ENCODE peak calls at places on chromosomes 12 and 14, in seven cellular contexts. One of them, this sample, is unnamed.

GRCh38 chr12:131211279-131211938 is 257.7 kb downstream of the ADGRD1 start:
- DNase-seq in right atrium auricular region: no peak
- DNase-seq in IMR-90: no peak
- DNase-seq in Peyer's patch: no peak
- DNase-seq in body of pancreas: no peak
- DNase-seq in lower lobe of right lung: no peak
- DNase-seq in DND-41: no peak
- DNase-seq in this sample: no peak

GRCh38 chr14:70735043-70735442 is 74.3 kb downstream of the MAP3K9 start:
- DNase-seq in right atrium auricular region: no peak
- DNase-seq in IMR-90: no peak
- DNase-seq in Peyer's patch: no peak
- DNase-seq in body of pancreas: no peak
- DNase-seq in lower lobe of right lung: no peak
- DNase-seq in DND-41: no peak
- DNase-seq in this sample: no peak

GRCh38 chr14:78022059-78022458 is 148.1 kb upstream of the NRXN3 start:
- DNase-seq in right atrium auricular region: no peak
- DNase-seq in IMR-90: peak; percentile 16
- DNase-seq in Peyer's patch: peak; percentile 60
- DNase-seq in body of pancreas: peak; percentile 60
- DNase-seq in lower lobe of right lung: peak; percentile 71
- DNase-seq in DND-41: peak; percentile 72
- DNase-seq in this sample: peak; percentile 40

GRCh38 chr12:33529810-33530209 is 90.2 kb upstream of the SYT10 start:
- DNase-seq in right atrium auricular region: no peak
- DNase-seq in IMR-90: no peak
- DNase-seq in Peyer's patch: no peak
- DNase-seq in body of pancreas: no peak
- DNase-seq in lower lobe of right lung: no peak
- DNase-seq in DND-41: no peak
- DNase-seq in this sample: no peak

GRCh38 chr14:89564291-89564957 is 147.4 kb upstream of the FOXN3 start:
- DNase-seq in right atrium auricular region: no peak
- DNase-seq in IMR-90: no peak
- DNase-seq in Peyer's patch: no peak
- DNase-seq in body of pancreas: no peak
- DNase-seq in lower lobe of right lung: no peak
- DNase-seq in DND-41: no peak
- DNase-seq in this sample: no peak

GRCh38 chr12:64452559-64453329 is 824 bp downstream of the TBK1 start:
- DNase-seq in right atrium auricular region: no peak
- DNase-seq in IMR-90: peak; percentile 90
- DNase-seq in Peyer's patch: no peak
- DNase-seq in body of pancreas: no peak
- DNase-seq in lower lobe of right lung: no peak
- DNase-seq in DND-41: peak; percentile 22
- DNase-seq in this sample: peak; percentile 59

GRCh38 chr14:23056257-23056955 is 914 bp downstream of the CDH24 start:
- DNase-seq in right atrium auricular region: peak; percentile 69
- DNase-seq in IMR-90: peak; percentile 65
- DNase-seq in Peyer's patch: peak; percentile 78
- DNase-seq in body of pancreas: peak; percentile 68
- DNase-seq in lower lobe of right lung: peak; percentile 74
- DNase-seq in DND-41: peak; percentile 66
- DNase-seq in this sample: peak; percentile 79

GRCh38 chr12:572532-572899 is 90.7 kb downstream of the NINJ2 start:
- DNase-seq in right atrium auricular region: no peak
- DNase-seq in IMR-90: peak; percentile 31
- DNase-seq in Peyer's patch: no peak
- DNase-seq in body of pancreas: no peak
- DNase-seq in lower lobe of right lung: no peak
- DNase-seq in DND-41: no peak
- DNase-seq in this sample: no peak

GRCh38 chr14:44782775-44783238 is 178.9 kb downstream of the KLHL28 start:
- DNase-seq in right atrium auricular region: no peak
- DNase-seq in IMR-90: peak; percentile 80
- DNase-seq in Peyer's patch: no peak
- DNase-seq in body of pancreas: no peak
- DNase-seq in lower lobe of right lung: no peak
- DNase-seq in DND-41: no peak
- DNase-seq in this sample: no peak

GRCh38 chr12:62934799-62935674 is at the start of gene PPM1H:
- DNase-seq in right atrium auricular region: peak; percentile 65
- DNase-seq in IMR-90: peak; percentile 11
- DNase-seq in Peyer's patch: peak; percentile 83
- DNase-seq in body of pancreas: peak; percentile 93
- DNase-seq in lower lobe of right lung: peak; percentile 87
- DNase-seq in DND-41: peak; percentile 72
- DNase-seq in this sample: peak; percentile 61

GRCh38 chr12:39692258-39692853 is 72.8 kb upstream of the ABCD2 start:
- DNase-seq in right atrium auricular region: no peak
- DNase-seq in IMR-90: no peak
- DNase-seq in Peyer's patch: no peak
- DNase-seq in body of pancreas: no peak
- DNase-seq in lower lobe of right lung: no peak
- DNase-seq in DND-41: no peak
- DNase-seq in this sample: no peak

GRCh38 chr14:31954991-31955390 is 122.1 kb upstream of the ARHGAP5 start:
- DNase-seq in right atrium auricular region: no peak
- DNase-seq in IMR-90: peak; percentile 18
- DNase-seq in Peyer's patch: no peak
- DNase-seq in body of pancreas: no peak
- DNase-seq in lower lobe of right lung: no peak
- DNase-seq in DND-41: no peak
- DNase-seq in this sample: no peak

GRCh38 chr14:81268016-81268416 is 47.3 kb upstream of the GTF2A1 start:
- DNase-seq in right atrium auricular region: no peak
- DNase-seq in IMR-90: peak; percentile 1
- DNase-seq in Peyer's patch: no peak
- DNase-seq in body of pancreas: no peak
- DNase-seq in lower lobe of right lung: no peak
- DNase-seq in DND-41: peak; percentile 63
- DNase-seq in this sample: no peak

GRCh38 chr12:47071241-47071852 is 8.1 kb upstream of the PCED1B start:
- DNase-seq in right atrium auricular region: no peak
- DNase-seq in IMR-90: no peak
- DNase-seq in Peyer's patch: no peak
- DNase-seq in body of pancreas: no peak
- DNase-seq in lower lobe of right lung: no peak
- DNase-seq in DND-41: no peak
- DNase-seq in this sample: no peak

GRCh38 chr14:72576258-72576657 is 317.6 kb downstream of the DPF3 start:
- DNase-seq in right atrium auricular region: no peak
- DNase-seq in IMR-90: peak; percentile 41
- DNase-seq in Peyer's patch: no peak
- DNase-seq in body of pancreas: no peak
- DNase-seq in lower lobe of right lung: no peak
- DNase-seq in DND-41: no peak
- DNase-seq in this sample: no peak

GRCh38 chr12:8905546-8905945 is 8.8 kb upstream of the PHC1 start:
- DNase-seq in right atrium auricular region: no peak
- DNase-seq in IMR-90: no peak
- DNase-seq in Peyer's patch: no peak
- DNase-seq in body of pancreas: no peak
- DNase-seq in lower lobe of right lung: no peak
- DNase-seq in DND-41: no peak
- DNase-seq in this sample: no peak

GRCh38 chr12:71746983-71747611 is 7.6 kb upstream of the RAB21 start:
- DNase-seq in right atrium auricular region: no peak
- DNase-seq in IMR-90: peak; percentile 73
- DNase-seq in Peyer's patch: no peak
- DNase-seq in body of pancreas: peak; percentile 54
- DNase-seq in lower lobe of right lung: no peak
- DNase-seq in DND-41: peak; percentile 43
- DNase-seq in this sample: peak; percentile 34

GRCh38 chr14:46582826-46583225 is 68.8 kb downstream of the RPL10L start:
- DNase-seq in right atrium auricular region: no peak
- DNase-seq in IMR-90: no peak
- DNase-seq in Peyer's patch: no peak
- DNase-seq in body of pancreas: no peak
- DNase-seq in lower lobe of right lung: no peak
- DNase-seq in DND-41: no peak
- DNase-seq in this sample: no peak

GRCh38 chr14:100383727-100384158 is 60.6 kb downstream of the SLC25A47 start:
- DNase-seq in right atrium auricular region: no peak
- DNase-seq in IMR-90: peak; percentile 55
- DNase-seq in Peyer's patch: peak; percentile 78
- DNase-seq in body of pancreas: peak; percentile 71
- DNase-seq in lower lobe of right lung: peak; percentile 77
- DNase-seq in DND-41: peak; percentile 82
- DNase-seq in this sample: peak; percentile 88

GRCh38 chr12:77325505-77325904 is 260.1 kb upstream of the E2F7 start:
- DNase-seq in right atrium auricular region: no peak
- DNase-seq in IMR-90: no peak
- DNase-seq in Peyer's patch: no peak
- DNase-seq in body of pancreas: no peak
- DNase-seq in lower lobe of right lung: no peak
- DNase-seq in DND-41: no peak
- DNase-seq in this sample: no peak

GRCh38 chr14:70098257-70098809 is 90.4 kb downstream of the SLC8A3 start:
- DNase-seq in right atrium auricular region: no peak
- DNase-seq in IMR-90: no peak
- DNase-seq in Peyer's patch: no peak
- DNase-seq in body of pancreas: no peak
- DNase-seq in lower lobe of right lung: no peak
- DNase-seq in DND-41: no peak
- DNase-seq in this sample: no peak

GRCh38 chr12:33876618-33877017 is 145.7 kb upstream of the ALG10 start:
- DNase-seq in right atrium auricular region: no peak
- DNase-seq in IMR-90: no peak
- DNase-seq in Peyer's patch: no peak
- DNase-seq in body of pancreas: no peak
- DNase-seq in lower lobe of right lung: no peak
- DNase-seq in DND-41: no peak
- DNase-seq in this sample: no peak

GRCh38 chr12:103975368-103975767 is 9.7 kb downstream of the TDG start:
- DNase-seq in right atrium auricular region: no peak
- DNase-seq in IMR-90: no peak
- DNase-seq in Peyer's patch: no peak
- DNase-seq in body of pancreas: no peak
- DNase-seq in lower lobe of right lung: no peak
- DNase-seq in DND-41: no peak
- DNase-seq in this sample: no peak

DNA sequence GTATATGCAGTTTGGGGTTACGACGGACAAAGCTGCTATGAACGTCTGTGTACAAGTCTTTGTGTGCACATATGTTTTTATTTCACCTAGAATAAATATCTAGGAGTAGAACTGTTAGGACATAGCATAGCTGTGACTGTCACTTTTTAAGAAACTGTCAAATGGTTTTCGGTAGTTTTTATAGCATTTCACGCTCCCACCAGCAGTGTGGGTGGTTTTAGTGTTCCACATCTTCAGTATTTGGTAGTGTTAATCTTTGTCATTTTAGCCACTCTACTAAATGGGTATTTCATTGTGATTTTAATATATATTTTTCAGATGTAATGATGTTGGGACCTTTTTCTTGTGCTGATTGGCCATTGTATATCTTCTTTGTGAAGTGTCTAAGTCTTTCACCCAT is 109.1 kb upstream of the BCAT1 start:
- DNase-seq in right atrium auricular region: no peak
- DNase-seq in IMR-90: no peak
- DNase-seq in Peyer's patch: no peak
- DNase-seq in body of pancreas: no peak
- DNase-seq in lower lobe of right lung: no peak
- DNase-seq in DND-41: no peak
- DNase-seq in this sample: no peak
- H3K4me1 ChIP-seq in right atrium auricular region: no peaks in the 10 kb centered on the region
- H3K4me1 ChIP-seq in IMR-90: no peaks in the 10 kb centered on the region
- H3K4me1 ChIP-seq in Peyer's patch: no peaks in the 10 kb centered on the region
- H3K4me1 ChIP-seq in body of pancreas: peaks cover 44% of the 10 kb centered on the region
- H3K4me1 ChIP-seq in lower lobe of right lung: peaks cover 8% of the 10 kb centered on the region
- H3K4me1 ChIP-seq in DND-41: peaks cover 44% of the 10 kb centered on the region
- H3K4me1 ChIP-seq in this sample: no peaks in the 10 kb centered on the region

GRCh38 chr14:36091096-36091495 is 85.4 kb downstream of the PTCSC3 start:
- DNase-seq in right atrium auricular region: no peak
- DNase-seq in IMR-90: peak; percentile 93
- DNase-seq in Peyer's patch: no peak
- DNase-seq in body of pancreas: peak; percentile 43
- DNase-seq in lower lobe of right lung: no peak
- DNase-seq in DND-41: no peak
- DNase-seq in this sample: no peak
- TF ChIP-seq CTCF in right atrium auricular region: no peak
- TF ChIP-seq CTCF in IMR-90: no peak
- TF ChIP-seq CTCF in Peyer's patch: no peak
- TF ChIP-seq CTCF in body of pancreas: no peak
- TF ChIP-seq CTCF in lower lobe of right lung: no peak
- TF ChIP-seq CTCF in DND-41: no peak
- TF ChIP-seq CTCF in this sample: no peak

DNA sequence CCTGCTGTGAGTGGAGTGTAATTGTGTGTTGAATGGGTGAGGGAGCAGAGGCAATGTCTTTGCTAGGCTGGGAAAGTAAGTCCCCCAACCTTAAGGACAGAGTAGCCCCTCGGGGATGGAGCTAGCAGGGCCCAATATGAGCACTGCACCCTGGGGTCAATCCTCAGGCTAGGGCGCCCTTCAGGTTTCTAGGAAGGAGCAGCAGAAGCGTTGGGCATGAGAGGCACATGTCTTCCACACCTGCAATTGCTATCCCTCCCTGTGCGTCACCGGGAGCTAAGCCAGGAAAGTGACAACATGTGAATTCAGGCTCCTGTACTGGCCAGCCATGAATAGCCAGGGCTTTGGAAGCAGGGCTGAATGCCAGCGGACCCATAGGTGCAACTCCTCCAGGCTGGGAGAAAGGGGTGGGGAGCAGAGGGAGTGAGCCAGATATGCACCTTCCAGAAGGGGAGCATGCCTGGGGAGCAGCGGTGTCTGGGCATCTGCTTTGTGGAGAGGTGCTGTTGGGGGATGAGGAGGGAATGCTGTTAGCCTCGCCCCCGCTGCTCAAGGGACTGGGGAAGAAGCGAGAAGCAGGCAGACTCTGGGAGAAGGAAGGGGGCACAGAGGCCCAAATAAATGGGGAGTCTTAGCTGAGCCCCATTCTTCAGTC is 6.0 kb downstream of the HOXC5 start:
- DNase-seq in right atrium auricular region: no peak
- DNase-seq in IMR-90: no peak
- DNase-seq in Peyer's patch: no peak
- DNase-seq in body of pancreas: peak; percentile 44
- DNase-seq in lower lobe of right lung: no peak
- DNase-seq in DND-41: no peak
- DNase-seq in this sample: no peak
- H3K4me1 ChIP-seq in right atrium auricular region: peaks cover 7% of the 10 kb centered on the region
- H3K4me1 ChIP-seq in IMR-90: no peaks in the 10 kb centered on the region
- H3K4me1 ChIP-seq in Peyer's patch: peaks cover 24% of the 10 kb centered on the region
- H3K4me1 ChIP-seq in body of pancreas: peaks cover 3% of the 10 kb centered on the region
- H3K4me1 ChIP-seq in lower lobe of right lung: no peaks in the 10 kb centered on the region
- H3K4me1 ChIP-seq in DND-41: peaks cover 3% of the 10 kb centered on the region
- H3K4me1 ChIP-seq in this sample: peaks cover 7% of the 10 kb centered on the region

DNA sequence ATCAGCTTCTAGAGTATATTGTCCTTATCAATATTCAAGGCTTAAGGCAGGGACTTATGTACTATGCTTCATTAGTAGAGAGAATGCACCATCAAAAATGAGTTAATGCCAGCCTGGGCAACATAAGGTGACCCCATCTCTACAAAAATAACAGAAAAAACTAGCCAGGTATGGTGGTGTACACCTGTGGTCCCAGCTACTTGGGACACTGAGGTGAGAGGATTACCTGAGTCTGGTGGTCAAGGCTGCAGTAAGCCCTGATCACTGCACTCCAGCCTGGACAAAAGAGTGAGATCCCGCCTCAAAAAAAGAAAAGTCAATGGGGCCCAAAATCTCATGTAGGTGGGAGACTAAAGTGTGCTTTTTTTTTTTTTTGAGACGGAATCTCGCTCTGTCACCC is 8.8 kb downstream of the PPP4R3A start:
- DNase-seq in right atrium auricular region: no peak
- DNase-seq in IMR-90: no peak
- DNase-seq in Peyer's patch: no peak
- DNase-seq in body of pancreas: no peak
- DNase-seq in lower lobe of right lung: no peak
- DNase-seq in DND-41: no peak
- DNase-seq in this sample: no peak
- TF ChIP-seq CTCF in right atrium auricular region: no peak
- TF ChIP-seq CTCF in IMR-90: no peak
- TF ChIP-seq CTCF in Peyer's patch: no peak
- TF ChIP-seq CTCF in body of pancreas: no peak
- TF ChIP-seq CTCF in lower lobe of right lung: no peak
- TF ChIP-seq CTCF in DND-41: no peak
- TF ChIP-seq CTCF in this sample: no peak

This sample was measured in adrenal gland.